ENCODE peak calls at places on chromosomes 7 and 10, in five cellular contexts. G is NCI-H345, Y is Ammon's horn, E is body of pancreas, I is omental fat pad. R is an unnamed sample.

GRCh38 chr7:112183266-112183665 is 22.9 kb downstream of the DOCK4 start:
- DNase-seq in I (no peak), E (no peak), G (no peak), Y (no peak), R (no peak)

GRCh38 chr10:124168991-124169826 is 75.8 kb upstream of the CHST15 start:
- DNase-seq in I (no peak), G (no peak), E (no peak), Y (no peak), R (no peak)

GRCh38 chr10:74982634-74982982 is 128.8 kb upstream of the SAMD8 start:
- DNase-seq in G (no peak), E (no peak), Y (no peak), I (no peak), R (no peak)

GRCh38 chr7:71286924-71287323 is 155.0 kb downstream of the GALNT17 start:
- DNase-seq in G (no peak), Y (no peak), E (no peak), I (no peak), R (no peak)

GRCh38 chr10:51821045-51821444 is 121.7 kb upstream of the CSTF2T start:
- DNase-seq in G (no peak), E (no peak), I (no peak), Y (no peak), R (no peak)

GRCh38 chr10:89392974-89393373 is 551 bp downstream of the IFIT1 start:
- DNase-seq in E (no peak), G (peak; percentile 6), I (no peak), Y (peak; percentile 55), R (peak; percentile 28)

GRCh38 chr7:48680996-48681395 is 243.4 kb upstream of the CDC14C start:
- DNase-seq in E (no peak), G (no peak), I (no peak), Y (no peak), R (no peak)

GRCh38 chr10:61662794-61663259 is at the start of gene CABCOCO1:
- DNase-seq in Y (peak; percentile 81), E (peak; percentile 39), I (no peak), G (peak; percentile 74), R (peak; percentile 69)

GRCh38 chr10:133124357-133125211 is 35.4 kb upstream of the KNDC1 start:
- DNase-seq in I (peak; percentile 19), Y (no peak), E (peak; percentile 33), G (peak; percentile 14), R (peak; percentile 8)

GRCh38 chr10:42753126-42753506 is 29.5 kb upstream of the BMS1 start:
- DNase-seq in Y (peak; percentile 58), G (peak; percentile 57), E (peak; percentile 88), I (peak; percentile 63), R (peak; percentile 83)

GRCh38 chr7:36958094-36958718 is 233.9 kb upstream of the AOAH start:
- DNase-seq in Y (no peak), I (no peak), E (no peak), G (peak; percentile 39), R (no peak)

GRCh38 chr10:1638889-1639418 is 98.4 kb downstream of the ADARB2 start:
- DNase-seq in Y (no peak), G (no peak), I (no peak), E (no peak), R (no peak)

GRCh38 chr10:101612086-101612485 is 24.0 kb downstream of the DPCD start:
- DNase-seq in Y (no peak), I (no peak), G (no peak), E (no peak), R (no peak)

R was measured in transverse colon.